ENCODE peak calls at places on chromosome 9, in four cellular contexts. L is endothelial cell of umbilical vein, N is H54, E is upper lobe of left lung. K is an unnamed sample.

GRCh38 chr9:14271078-14271673 is 42.8 kb downstream of the NFIB start:
- DNase-seq in L (peak; percentile 95), N (no peak), E (no peak), K (peak; percentile 26)

GRCh38 chr9:124741681-124742080 is 29.4 kb downstream of the NR6A1 start:
- DNase-seq in L (no peak), N (no peak), E (no peak), K (no peak)

GRCh38 chr9:135282001-135282731 is 194.7 kb downstream of the OLFM1 start:
- DNase-seq in L (no peak), N (peak; percentile 82), E (peak; percentile 75), K (peak; percentile 41)

GRCh38 chr9:20906326-20906725 is 125.1 kb downstream of the HACD4 start:
- DNase-seq in L (no peak), N (no peak), E (no peak), K (no peak)

GRCh38 chr9:123686849-123687233 is 243.1 kb downstream of the DENND1A start:
- DNase-seq in L (no peak), N (no peak), E (no peak), K (no peak)

GRCh38 chr9:297104-297794 is 82.6 kb downstream of the DOCK8 start:
- DNase-seq in L (no peak), N (no peak), E (peak; percentile 88), K (peak; percentile 9)

GRCh38 chr9:136961279-136962065 is 9.4 kb downstream of the LCN12 start:
- DNase-seq in L (no peak), N (no peak), E (no peak), K (no peak)

GRCh38 chr9:21994996-21995651 is 533 bp downstream of the CDKN2B-AS1 start:
- DNase-seq in L (peak; percentile 69), N (no peak), E (peak; percentile 78), K (peak; percentile 87)

GRCh38 chr9:38107811-38108304 is 38.8 kb upstream of the SHB start:
- DNase-seq in L (no peak), N (no peak), E (no peak), K (peak; percentile 46)

GRCh38 chr9:36053971-36054370 is 17.3 kb downstream of the RECK start:
- DNase-seq in L (peak; percentile 50), N (no peak), E (no peak), K (no peak)

GRCh38 chr9:121573717-121574485 is 74.3 kb upstream of the GGTA1 start:
- DNase-seq in L (no peak), N (no peak), E (no peak), K (no peak)

GRCh38 chr9:86687788-86688187 is 259.5 kb downstream of the GAS1 start:
- DNase-seq in L (no peak), N (peak; percentile 47), E (no peak), K (no peak)

GRCh38 chr9:87109851-87110250 is 162.5 kb upstream of the GAS1 start:
- DNase-seq in L (no peak), N (no peak), E (no peak), K (no peak)

GRCh38 chr9:131840751-131841702 is 101.2 kb upstream of the RAPGEF1 start:
- DNase-seq in L (no peak), N (no peak), E (no peak), K (no peak)

GRCh38 chr9:135566552-135566951 is 5.0 kb downstream of the PAEP start:
- DNase-seq in L (no peak), N (no peak), E (no peak), K (no peak)

GRCh38 chr9:93300175-93300572 is 116.2 kb downstream of the WNK2 start:
- DNase-seq in L (no peak), N (no peak), E (no peak), K (no peak)

GRCh38 chr9:114499528-114499927 is 5.7 kb downstream of the WHRN start:
- DNase-seq in L (no peak), N (no peak), E (no peak), K (no peak)

GRCh38 chr9:101026824-101027223 is 1.7 kb upstream of the PLPPR1 start:
- DNase-seq in L (peak; percentile 11), N (no peak), E (no peak), K (no peak)

GRCh38 chr9:95506692-95507455 is 9.9 kb downstream of the PTCH1 start:
- DNase-seq in L (peak; percentile 71), N (peak; percentile 78), E (peak; percentile 55), K (peak; percentile 40)

GRCh38 chr9:117121331-117121730 is 293.5 kb downstream of the ASTN2 start:
- DNase-seq in L (no peak), N (no peak), E (no peak), K (no peak)

GRCh38 chr9:35489313-35490154 is at the start of gene RUSC2:
- DNase-seq in L (peak; percentile 88), N (no peak), E (peak; percentile 85), K (peak; percentile 77)

GRCh38 chr9:98740226-98740881 is 31.6 kb upstream of the GABBR2 start:
- DNase-seq in L (peak; percentile 10), N (no peak), E (no peak), K (no peak)

GRCh38 chr9:36903541-36904435 is 130.3 kb downstream of the PAX5 start:
- DNase-seq in L (peak; percentile 80), N (no peak), E (no peak), K (peak; percentile 76)

GRCh38 chr9:16290169-16290568 is 580.3 kb downstream of the BNC2 start:
- DNase-seq in L (no peak), N (no peak), E (no peak), K (no peak)

GRCh38 chr9:93576296-93577044 is at the start of gene PHF2:
- DNase-seq in L (no peak), N (peak; percentile 53), E (no peak), K (peak; percentile 76)

GRCh38 chr9:69931340-69931739 is 110.7 kb downstream of the CFAP95 start:
- DNase-seq in L (peak; percentile 48), N (no peak), E (no peak), K (no peak)

GRCh38 chr9:126057036-126057435 is 269.6 kb upstream of the MVB12B start:
- DNase-seq in L (no peak), N (no peak), E (no peak), K (no peak)
- TF ChIP-seq POLR2A in L (no peak), N (no peak), E (no peak), K (no peak)

GRCh38 chr9:33263936-33264472 is 504 bp downstream of the BAG1 start:
- DNase-seq in L (no peak), N (no peak), E (peak; percentile 67), K (peak; percentile 80)

GRCh38 chr9:33263131-33263935 is 1.2 kb downstream of the BAG1 start:
- DNase-seq in L (peak; percentile 60), N (no peak), E (no peak), K (peak; percentile 77)

GRCh38 chr9:33265211-33265885 is 499 bp downstream of the CHMP5 start:
- DNase-seq in L (no peak), N (no peak), E (peak; percentile 28), K (no peak)

GRCh38 chr9:33267368-33267767 is 2.5 kb downstream of the CHMP5 start:
- DNase-seq in L (no peak), N (no peak), E (no peak), K (no peak)

DNA sequence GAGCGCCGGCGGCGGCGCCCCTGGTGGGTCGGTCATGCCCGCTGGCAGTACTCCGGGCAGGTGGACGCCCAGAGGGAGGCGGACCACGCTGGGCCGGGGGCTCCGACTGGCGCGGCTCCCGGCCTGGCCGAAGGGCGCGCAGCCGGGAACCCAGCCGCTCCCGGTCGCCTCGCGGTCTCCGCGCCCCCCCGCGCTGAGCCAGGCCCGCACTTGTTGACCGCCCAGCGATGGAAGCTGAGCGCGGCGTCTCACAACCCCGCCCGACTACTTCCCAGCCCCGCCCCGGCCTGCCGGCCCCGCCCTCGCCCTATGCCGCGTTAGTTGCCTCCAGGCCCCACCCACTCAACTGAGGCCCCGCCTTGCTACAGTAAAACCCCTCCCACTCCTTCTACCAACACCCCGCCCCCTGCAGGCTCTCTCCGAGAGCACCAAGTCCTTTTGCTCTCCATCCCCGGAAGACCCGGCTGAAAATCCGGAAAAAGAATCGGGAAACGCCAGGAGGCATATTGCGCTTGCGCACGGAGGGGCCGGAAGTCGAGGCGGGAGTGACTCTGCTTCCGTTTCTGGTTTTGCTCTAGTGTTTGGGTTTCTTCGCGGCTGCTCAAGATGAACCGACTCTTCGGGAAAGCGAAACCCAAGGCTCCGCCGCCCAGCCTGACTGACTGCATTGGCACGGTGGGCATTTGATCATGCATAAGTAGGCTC is at the start of the genes BAG1 and CHMP5:
- DNase-seq in L (peak; percentile 100), N (peak; percentile 86), E (peak; percentile 100), K (peak; percentile 99)
- TF ChIP-seq POLR2A in L (peak; percentile 85), N (peak; percentile 72), E (peak; percentile 48), K (peak; percentile 75)

DNA sequence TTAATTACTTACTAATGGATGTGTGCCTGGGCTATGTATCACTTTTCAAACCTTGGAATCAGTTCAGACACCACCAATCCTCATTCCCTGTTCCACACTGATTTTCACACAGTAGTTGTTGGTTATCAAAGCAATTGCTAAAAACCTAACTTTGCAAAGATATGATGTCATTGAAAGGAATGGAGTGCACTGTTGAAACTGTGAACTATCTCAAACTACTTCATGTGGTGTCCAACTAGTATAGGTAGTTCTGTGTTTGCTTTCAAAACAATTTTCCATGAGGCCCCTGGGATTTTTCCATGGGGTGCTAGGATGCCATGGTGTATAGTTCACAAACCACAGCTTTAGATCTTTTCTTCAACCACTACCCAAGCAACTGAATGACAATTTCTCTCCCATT is 17.8 kb downstream of the INIP start:
- DNase-seq in L (no peak), N (no peak), E (no peak), K (no peak)
- TF ChIP-seq POLR2A in L (no peak), N (no peak), E (no peak), K (no peak)

GRCh38 chr9:33161011-33161588 is 6.0 kb downstream of the B4GALT1 start:
- DNase-seq in L (peak; percentile 87), N (peak; percentile 72), E (peak; percentile 93), K (peak; percentile 26)
- TF ChIP-seq POLR2A in L (no peak), N (no peak), E (no peak), K (no peak)

K was measured in erythroblast.